ENCODE peak calls at places on chromosomes 12 and 14, in four cellular contexts. Y is A549; F is effector memory CD4-positive, alpha-beta T cell; B is neural progenitor cell. L is an unnamed sample.

GRCh38 chr12:120175062-120175461 is 19.5 kb downstream of the GCN1 start:
- DNase-seq in Y (no peak), F (no peak), B (no peak), L (no peak)

GRCh38 chr12:43289412-43289811 is 262.6 kb downstream of the ADAMTS20 start:
- DNase-seq in Y (no peak), F (no peak), B (no peak), L (no peak)

GRCh38 chr12:116843085-116843484 is 38.2 kb downstream of the HRK start:
- DNase-seq in Y (no peak), F (no peak), B (no peak), L (no peak)

GRCh38 chr12:106584104-106585064 is 1.6 kb downstream of the RFX4 start:
- DNase-seq in Y (peak), F (no peak), B (peak), L (no peak)

GRCh38 chr14:99860219-99860618 is 67.0 kb downstream of the EML1 start:
- DNase-seq in Y (no peak), F (no peak), B (no peak), L (no peak)

GRCh38 chr12:102955926-102956737 is 1.3 kb upstream of the ASCL1 start:
- DNase-seq in Y (no peak), F (no peak), B (peak), L (no peak)

GRCh38 chr14:38431156-38431555 is 175.3 kb upstream of the CLEC14A start:
- DNase-seq in Y (no peak), F (no peak), B (no peak), L (no peak)

GRCh38 chr14:32217301-32217700 is 14.2 kb upstream of the RNU6-8 start:
- DNase-seq in Y (no peak), F (no peak), B (no peak), L (peak)

GRCh38 chr12:6383572-6384498 is at the start of gene LTBR:
- DNase-seq in Y (peak), F (no peak), B (peak), L (no peak)

GRCh38 chr12:15227004-15227679 is 5.9 kb upstream of the RERG start:
- DNase-seq in Y (peak), F (no peak), B (peak), L (peak)

GRCh38 chr14:101125719-101126375 is 222.3 kb upstream of the RTL1 start:
- DNase-seq in Y (no peak), F (no peak), B (no peak), L (no peak)

GRCh38 chr12:63294327-63294632 is 143.3 kb upstream of the AVPR1A start:
- DNase-seq in Y (peak), F (no peak), B (no peak), L (no peak)

GRCh38 chr12:105580841-105581352 is 250.4 kb downstream of the C12orf75 start:
- DNase-seq in Y (no peak), F (no peak), B (no peak), L (no peak)

GRCh38 chr12:95141305-95141704 is 67.9 kb upstream of the NR2C1 start:
- DNase-seq in Y (no peak), F (no peak), B (no peak), L (no peak)

GRCh38 chr14:100640481-100641273 is 53.5 kb upstream of the BEGAIN start:
- DNase-seq in Y (no peak), F (peak), B (no peak), L (no peak)

GRCh38 chr12:118271770-118272417 is 100.8 kb downstream of the TAOK3 start:
- DNase-seq in Y (no peak), F (no peak), B (no peak), L (no peak)

GRCh38 chr12:108753969-108754368 is 22.7 kb upstream of the CORO1C start:
- DNase-seq in Y (no peak), F (no peak), B (no peak), L (no peak)

GRCh38 chr12:62632521-62632920 is 165.9 kb downstream of the MON2 start:
- DNase-seq in Y (no peak), F (no peak), B (peak), L (peak)

GRCh38 chr14:45946251-45946650 is 693.2 kb upstream of the MIS18BP1 start:
- DNase-seq in Y (no peak), F (no peak), B (no peak), L (no peak)

GRCh38 chr14:66624319-66624937 is 116.5 kb downstream of the GPHN start:
- DNase-seq in Y (peak), F (no peak), B (peak), L (peak)

GRCh38 chr14:64728856-64729255 is 24.6 kb downstream of the PLEKHG3 start:
- DNase-seq in Y (no peak), F (no peak), B (no peak), L (no peak)

GRCh38 chr14:37864861-37865718 is 269.7 kb downstream of the TTC6 start:
- DNase-seq in Y (no peak), F (no peak), B (no peak), L (no peak)

GRCh38 chr14:63174760-63175191 is 29.5 kb upstream of the RHOJ start:
- DNase-seq in Y (peak), F (no peak), B (peak), L (peak)

GRCh38 chr14:100138955-100139354 is 20.5 kb downstream of the DEGS2 start:
- DNase-seq in Y (no peak), F (no peak), B (no peak), L (no peak)

GRCh38 chr12:124829008-124829707 is 34.5 kb downstream of the SCARB1 start:
- DNase-seq in Y (peak), F (no peak), B (no peak), L (no peak)

GRCh38 chr14:76955575-76956252 is 72.8 kb downstream of the IRF2BPL start:
- DNase-seq in Y (no peak), F (peak), B (no peak), L (no peak)

GRCh38 chr12:28759334-28759733 is 389.7 kb upstream of the FAR2 start:
- DNase-seq in Y (peak), F (no peak), B (peak), L (no peak)

GRCh38 chr12:121628536-121628935 is 2.2 kb downstream of the ORAI1 start:
- DNase-seq in Y (no peak), F (no peak), B (no peak), L (no peak)
- H3K27ac ChIP-seq in Y (no peak), F (peak), B (no peak), L (peak)

GRCh38 chr12:666066-666465 is 2.8 kb upstream of the NINJ2 start:
- DNase-seq in Y (no peak), F (no peak), B (no peak), L (no peak)

GRCh38 chr12:664779-665092 is 1.5 kb upstream of the NINJ2 start:
- DNase-seq in Y (no peak), F (no peak), B (no peak), L (no peak)

GRCh38 chr12:663293-663871 is at the start of gene NINJ2:
- DNase-seq in Y (no peak), F (no peak), B (no peak), L (no peak)

GRCh38 chr12:662541-663292 is 528 bp downstream of the NINJ2 start:
- DNase-seq in Y (no peak), F (no peak), B (no peak), L (no peak)

GRCh38 chr12:664075-664778 is 982 bp upstream of the NINJ2 start:
- DNase-seq in Y (no peak), F (no peak), B (no peak), L (no peak)
- H3K4me3 ChIP-seq in Y (no peak), F (no peak), B (no peak), L (no peak)

GRCh38 chr12:20350495-20350894 is 17.8 kb upstream of the PDE3A start:
- DNase-seq in Y (no peak), F (no peak), B (no peak), L (no peak)
- H3K27ac ChIP-seq in Y (no peak), F (no peak), B (no peak), L (no peak)

GRCh38 chr14:33730163-33730562 is 220.7 kb downstream of the EGLN3 start:
- DNase-seq in Y (no peak), F (no peak), B (no peak), L (no peak)

GRCh38 chr14:33736299-33736698 is 214.6 kb downstream of the EGLN3 start:
- DNase-seq in Y (no peak), F (no peak), B (no peak), L (no peak)

GRCh38 chr14:33734387-33734786 is 216.5 kb downstream of the EGLN3 start:
- DNase-seq in Y (no peak), F (no peak), B (no peak), L (no peak)

GRCh38 chr14:33733721-33734120 is 217.2 kb downstream of the EGLN3 start:
- DNase-seq in Y (no peak), F (no peak), B (no peak), L (no peak)

DNA sequence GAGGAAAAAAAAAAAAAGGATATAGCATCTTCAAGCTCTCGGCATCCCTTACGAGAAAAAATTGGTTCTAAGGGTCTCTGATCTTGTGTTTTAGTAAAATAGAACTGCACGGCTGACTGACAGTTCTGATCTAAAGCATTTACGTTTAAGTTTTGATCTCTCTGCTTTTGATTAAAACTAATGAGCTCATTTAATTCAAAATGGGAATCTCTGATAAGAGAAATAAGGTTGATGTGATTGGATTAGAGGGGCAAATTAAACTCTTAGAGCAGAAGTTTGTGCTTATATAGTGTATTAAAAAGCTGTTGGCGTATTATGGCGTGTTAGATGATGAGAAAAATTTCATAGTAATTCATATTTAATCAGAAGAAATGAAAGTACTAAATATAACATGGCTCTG is 217.6 kb downstream of the EGLN3 start:
- DNase-seq in Y (no peak), F (no peak), B (no peak), L (no peak)
- H3K4me3 ChIP-seq in Y (no peak), F (no peak), B (no peak), L (no peak)

DNA sequence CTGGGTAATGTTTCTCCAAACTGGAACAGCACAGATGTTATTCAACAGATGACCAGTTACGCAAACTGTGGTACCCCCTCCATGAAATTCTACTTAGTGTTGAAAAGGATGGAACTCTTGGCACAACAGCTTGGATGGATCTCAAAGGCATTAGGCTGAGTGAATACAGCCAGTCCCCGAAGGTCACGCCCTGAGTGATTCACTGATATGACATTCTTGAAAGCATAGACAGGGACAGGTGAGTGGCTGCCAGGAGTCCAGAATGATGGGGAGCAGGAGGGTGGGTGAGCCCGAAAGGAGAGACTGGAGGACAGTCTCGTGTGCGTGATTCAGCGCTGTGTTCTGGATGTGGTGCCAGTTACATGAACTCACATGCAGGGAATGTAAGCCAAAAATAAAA is 187.5 kb upstream of the TMEM132C start:
- DNase-seq in Y (no peak), F (no peak), B (no peak), L (no peak)
- H3K27ac ChIP-seq in Y (no peak), F (no peak), B (no peak), L (no peak)

DNA sequence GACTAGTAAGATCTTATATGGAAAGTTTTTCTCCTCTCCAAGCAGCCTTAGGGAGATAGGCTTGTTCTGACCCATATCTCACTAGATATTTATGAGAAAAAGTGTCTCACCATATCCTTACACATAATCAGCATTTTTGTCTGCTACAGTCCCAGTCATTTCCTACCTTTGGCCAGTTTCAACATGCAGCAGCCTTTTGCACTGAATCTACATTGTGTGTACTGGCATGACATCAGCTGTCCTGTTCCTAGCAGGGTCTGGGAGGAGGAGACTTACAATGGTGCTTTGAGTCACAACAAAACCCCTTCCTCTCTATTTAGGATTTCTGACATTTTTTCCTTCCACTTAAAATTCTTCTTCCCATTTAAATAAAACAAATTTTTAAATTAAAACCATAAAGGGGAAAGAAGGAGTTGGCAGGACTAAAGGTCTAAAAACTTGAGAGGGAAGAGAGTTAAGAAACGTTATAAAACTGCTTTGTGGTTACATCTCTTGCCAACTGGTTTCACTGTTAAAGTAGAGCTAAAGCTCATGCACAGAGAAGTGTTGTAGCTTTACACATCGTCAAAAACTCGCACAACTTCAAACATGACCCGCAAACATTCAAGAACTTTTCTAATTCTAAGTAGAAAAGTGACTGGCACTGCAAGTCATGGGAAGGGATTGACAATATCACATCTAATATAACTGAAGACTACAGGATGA is 53.3 kb upstream of the CERS5 start:
- DNase-seq in Y (no peak), F (no peak), B (peak), L (no peak)
- H3K4me3 ChIP-seq in Y (peak), F (peak), B (peak), L (no peak)

GRCh38 chr12:100114574-100114973 is 28.1 kb downstream of the BLTP3B start:
- DNase-seq in Y (no peak), F (no peak), B (no peak), L (no peak)
- H3K27ac ChIP-seq in Y (no peak), F (no peak), B (no peak), L (no peak)

GRCh38 chr12:64457466-64457865 is 5.5 kb downstream of the TBK1 start:
- DNase-seq in Y (no peak), F (no peak), B (no peak), L (no peak)
- H3K4me3 ChIP-seq in Y (no peak), F (no peak), B (no peak), L (no peak)